ENCODE peak calls at places on chromosome 5, in eight cellular contexts. U is AG09309, X is kidney glomerular epithelial cell, M is globus pallidus, G is cardiac fibroblast, F is choroid plexus epithelial cell, Z is sigmoid colon, S is LoVo. K is an unnamed sample.
A peak's percentile ranks its signal among the peaks of the same experiment; 100 is the strongest.

GRCh38 chr5:160787247-160787646 is 64.8 kb downstream of the ATP10B start:
- DNase-seq in G (no peak), F (no peak), U (no peak), X (peak; percentile 47), Z (no peak), M (no peak), S (peak; percentile 68), K (no peak)

GRCh38 chr5:16508730-16509531 is 43.3 kb upstream of the ZNF622 start:
- DNase-seq in M (no peak), Z (no peak), S (peak; percentile 71), U (no peak), F (no peak), G (no peak), X (peak; percentile 46), K (no peak)

GRCh38 chr5:81835813-81836458 is 85.0 kb upstream of the SSBP2 start:
- DNase-seq in G (no peak), X (peak; percentile 64), F (no peak), U (no peak), Z (no peak), M (no peak), S (no peak), K (no peak)

GRCh38 chr5:72841756-72842535 is 25.5 kb downstream of the TNPO1 start:
- DNase-seq in U (peak; percentile 50), Z (no peak), M (no peak), G (peak; percentile 45), S (no peak), F (no peak), X (no peak), K (no peak)

GRCh38 chr5:72648511-72648910 is 141.3 kb upstream of the ZNF366 start:
- DNase-seq in F (peak; percentile 14), Z (peak; percentile 82), X (no peak), G (no peak), M (no peak), U (no peak), S (no peak), K (no peak)

GRCh38 chr5:160390787-160391696 is 8.8 kb downstream of the FAM200C start:
- DNase-seq in G (peak; percentile 46), M (no peak), S (peak; percentile 11), F (peak; percentile 51), Z (no peak), U (no peak), X (peak; percentile 4), K (no peak)

GRCh38 chr5:179414459-179415215 is 69.4 kb upstream of the ADAMTS2 start:
- DNase-seq in M (no peak), G (no peak), Z (no peak), U (no peak), F (no peak), X (no peak), S (no peak), K (no peak)

GRCh38 chr5:83095973-83096539 is 18.7 kb downstream of the XRCC4 start:
- DNase-seq in F (peak; percentile 61), M (no peak), S (peak; percentile 60), G (peak; percentile 52), Z (no peak), X (peak; percentile 75), U (no peak), K (no peak)

GRCh38 chr5:177065480-177065879 is 21.2 kb upstream of the FGFR4 start:
- DNase-seq in Z (no peak), X (no peak), S (no peak), F (no peak), U (no peak), M (no peak), G (no peak), K (no peak)

GRCh38 chr5:155008669-155009068 is 4.9 kb upstream of the KIF4B start:
- DNase-seq in F (no peak), S (no peak), M (no peak), X (no peak), G (no peak), Z (no peak), U (no peak), K (no peak)

GRCh38 chr5:95647886-95648860 is 1.6 kb downstream of the RFESD start:
- DNase-seq in Z (no peak), U (no peak), X (no peak), G (peak; percentile 39), F (peak; percentile 44), S (peak; percentile 2), M (no peak), K (peak; percentile 10)

GRCh38 chr5:77231470-77232138 is 21.1 kb downstream of the PDE8B start:
- DNase-seq in G (no peak), M (no peak), S (no peak), Z (no peak), F (no peak), U (no peak), X (no peak), K (no peak)

GRCh38 chr5:16411741-16412455 is 53.7 kb downstream of the ZNF622 start:
- DNase-seq in S (no peak), F (no peak), M (no peak), U (no peak), X (peak; percentile 3), Z (no peak), G (no peak), K (no peak)

GRCh38 chr5:58582004-58582403 is 871 bp upstream of the RAB3C start:
- DNase-seq in M (no peak), U (no peak), F (no peak), G (no peak), Z (no peak), S (no peak), X (no peak), K (peak; percentile 48)

GRCh38 chr5:4411664-4412063 is 728.5 kb upstream of the ADAMTS16 start:
- DNase-seq in U (no peak), X (no peak), Z (no peak), F (no peak), M (no peak), S (no peak), G (no peak), K (no peak)